ENCODE peak calls at places on chromosome 21, in seven cellular contexts. W is AG08396; C is HTR-8/SVneo; N is CD8-positive, alpha-beta memory T cell; D is AG09319; X is central memory CD8-positive, alpha-beta T cell; P is fibroblast of lung. J is an unnamed sample.

GRCh38 chr21:42461881-42462877 is 33.8 kb downstream of the RSPH1 start:
- DNase-seq in W (no peak), C (no peak), N (no peak), D (no peak), X (no peak), P (no peak), J (no peak)

GRCh38 chr21:25402134-25402957 is 204.9 kb downstream of the MRPL39 start:
- DNase-seq in W (no peak), C (no peak), N (no peak), D (no peak), X (no peak), P (no peak), J (peak)

GRCh38 chr21:45451771-45452182 is 46.8 kb downstream of the COL18A1 start:
- DNase-seq in W (no peak), C (no peak), N (no peak), D (no peak), X (no peak), P (no peak), J (no peak)

GRCh38 chr21:46325073-46325912 is 1.3 kb downstream of the PCNT start:
- DNase-seq in W (peak), C (peak), N (no peak), D (no peak), X (no peak), P (peak), J (peak)

GRCh38 chr21:18840239-18840638 is 436.7 kb upstream of the TMPRSS15 start:
- DNase-seq in W (no peak), C (no peak), N (no peak), D (no peak), X (no peak), P (peak), J (no peak)

GRCh38 chr21:16073571-16073970 is 343.8 kb downstream of the USP25 start:
- DNase-seq in W (no peak), C (no peak), N (no peak), D (no peak), X (no peak), P (no peak), J (no peak)

GRCh38 chr21:33127154-33127893 is 57.4 kb downstream of the OLIG1 start:
- DNase-seq in W (peak), C (peak), N (peak), D (peak), X (peak), P (peak), J (peak)

GRCh38 chr21:39523398-39523797 is 71.6 kb downstream of the SH3BGR start:
- DNase-seq in W (no peak), C (no peak), N (no peak), D (no peak), X (no peak), P (no peak), J (no peak)

GRCh38 chr21:44854391-44854663 is 19.2 kb downstream of the PTTG1IP start:
- DNase-seq in W (no peak), C (no peak), N (no peak), D (no peak), X (no peak), P (no peak), J (no peak)

GRCh38 chr21:42668193-42668592 is 14.8 kb downstream of the PDE9A start:
- DNase-seq in W (no peak), C (no peak), N (no peak), D (no peak), X (no peak), P (no peak), J (no peak)

GRCh38 chr21:17802568-17802967 is 16.6 kb downstream of the C21orf91 start:
- DNase-seq in W (no peak), C (peak), N (no peak), D (no peak), X (no peak), P (peak), J (no peak)

GRCh38 chr21:20875741-20876140 is 122.5 kb upstream of the NCAM2 start:
- DNase-seq in W (no peak), C (no peak), N (no peak), D (no peak), X (no peak), P (no peak), J (no peak)

GRCh38 chr21:15224346-15225086 is 159.7 kb upstream of the NRIP1 start:
- DNase-seq in W (peak), C (no peak), N (no peak), D (peak), X (no peak), P (peak), J (no peak)

GRCh38 chr21:31075844-31076243 is 37.6 kb upstream of the KRTAP19-8 start:
- DNase-seq in W (no peak), C (no peak), N (no peak), D (no peak), X (no peak), P (no peak), J (no peak)

GRCh38 chr21:31222142-31222541 is 121.9 kb downstream of the TIAM1 start:
- DNase-seq in W (no peak), C (no peak), N (no peak), D (no peak), X (no peak), P (peak), J (no peak)

J was measured in stimulated activated effector memory CD8-positive, alpha-beta T cell treated with anti-CD3 and anti-CD28 coated beads, Interleukin-12 subunit alpha, Interleukin-12 subunit beta, amount 100 ng/mL, for 72 hours.